ENCODE peak calls at places on chromosome 2, in ten cellular contexts. One of them, this sample, is unnamed.
A peak's percentile ranks its signal among the peaks of the same experiment; 100 is the strongest.

GRCh38 chr2:128549094-128549493 is 230.4 kb upstream of the HS6ST1 start:
- DNase-seq in WTC11: no peak
- DNase-seq in HFFc6: no peak
- DNase-seq in AG04450: no peak
- DNase-seq in GM12865: no peak
- DNase-seq in GM23338: no peak
- DNase-seq in ovary: no peak
- DNase-seq in esophagus squamous epithelium: no peak
- DNase-seq in HepG2: no peak
- DNase-seq in AG10803: peak; percentile 29
- DNase-seq in this sample: no peak

GRCh38 chr2:41963661-41964525 is 83.9 kb upstream of the PKDCC start:
- DNase-seq in WTC11: peak; percentile 49
- DNase-seq in GM23338: peak; percentile 63
- DNase-seq in AG10803: peak; percentile 89
- DNase-seq in esophagus squamous epithelium: no peak
- DNase-seq in GM12865: no peak
- DNase-seq in ovary: peak; percentile 83
- DNase-seq in HepG2: peak; percentile 32
- DNase-seq in HFFc6: no peak
- DNase-seq in AG04450: no peak
- DNase-seq in this sample: peak; percentile 43

GRCh38 chr2:67309281-67309680 is 87.9 kb upstream of the ETAA1 start:
- DNase-seq in HepG2: peak; percentile 89
- DNase-seq in HFFc6: peak; percentile 32
- DNase-seq in esophagus squamous epithelium: no peak
- DNase-seq in GM23338: no peak
- DNase-seq in GM12865: no peak
- DNase-seq in ovary: no peak
- DNase-seq in AG04450: no peak
- DNase-seq in WTC11: no peak
- DNase-seq in AG10803: peak; percentile 49
- DNase-seq in this sample: no peak

GRCh38 chr2:154484338-154485099 is 214.0 kb upstream of the KCNJ3 start:
- DNase-seq in esophagus squamous epithelium: no peak
- DNase-seq in AG10803: no peak
- DNase-seq in GM23338: peak; percentile 4
- DNase-seq in GM12865: no peak
- DNase-seq in WTC11: no peak
- DNase-seq in HFFc6: no peak
- DNase-seq in ovary: no peak
- DNase-seq in AG04450: no peak
- DNase-seq in HepG2: no peak
- DNase-seq in this sample: no peak

GRCh38 chr2:96265349-96265839 is 403 bp downstream of the TMEM127 start:
- DNase-seq in AG10803: peak; percentile 17
- DNase-seq in WTC11: peak; percentile 57
- DNase-seq in HepG2: peak; percentile 23
- DNase-seq in GM12865: no peak
- DNase-seq in ovary: no peak
- DNase-seq in GM23338: peak; percentile 66
- DNase-seq in HFFc6: no peak
- DNase-seq in esophagus squamous epithelium: no peak
- DNase-seq in AG04450: no peak
- DNase-seq in this sample: no peak

GRCh38 chr2:218431878-218432277 is 13.0 kb downstream of the VIL1 start:
- DNase-seq in GM23338: no peak
- DNase-seq in HepG2: no peak
- DNase-seq in GM12865: no peak
- DNase-seq in ovary: no peak
- DNase-seq in HFFc6: no peak
- DNase-seq in WTC11: no peak
- DNase-seq in esophagus squamous epithelium: no peak
- DNase-seq in AG04450: no peak
- DNase-seq in AG10803: no peak
- DNase-seq in this sample: no peak

GRCh38 chr2:33777791-33778190 is 178.7 kb upstream of the FAM98A start:
- DNase-seq in GM23338: no peak
- DNase-seq in AG04450: no peak
- DNase-seq in ovary: no peak
- DNase-seq in GM12865: no peak
- DNase-seq in AG10803: no peak
- DNase-seq in esophagus squamous epithelium: no peak
- DNase-seq in HepG2: no peak
- DNase-seq in WTC11: no peak
- DNase-seq in HFFc6: no peak
- DNase-seq in this sample: no peak

GRCh38 chr2:231648579-231649174 is 56.0 kb downstream of the TEX44 start:
- DNase-seq in esophagus squamous epithelium: no peak
- DNase-seq in ovary: no peak
- DNase-seq in WTC11: peak; percentile 84
- DNase-seq in AG10803: peak; percentile 34
- DNase-seq in GM12865: peak; percentile 76
- DNase-seq in HFFc6: peak; percentile 46
- DNase-seq in HepG2: peak; percentile 65
- DNase-seq in GM23338: peak; percentile 82
- DNase-seq in AG04450: no peak
- DNase-seq in this sample: peak; percentile 77

GRCh38 chr2:139773720-139774277 is 993.6 kb upstream of the NXPH2 start:
- DNase-seq in AG10803: no peak
- DNase-seq in HFFc6: no peak
- DNase-seq in GM12865: no peak
- DNase-seq in esophagus squamous epithelium: no peak
- DNase-seq in HepG2: no peak
- DNase-seq in ovary: no peak
- DNase-seq in AG04450: no peak
- DNase-seq in GM23338: no peak
- DNase-seq in WTC11: no peak
- DNase-seq in this sample: no peak

GRCh38 chr2:219344756-219345458 is 12.4 kb upstream of the RESP18 start:
- DNase-seq in GM12865: peak; percentile 9
- DNase-seq in GM23338: no peak
- DNase-seq in HFFc6: no peak
- DNase-seq in AG04450: no peak
- DNase-seq in esophagus squamous epithelium: no peak
- DNase-seq in ovary: no peak
- DNase-seq in HepG2: no peak
- DNase-seq in AG10803: peak; percentile 37
- DNase-seq in WTC11: no peak
- DNase-seq in this sample: no peak

GRCh38 chr2:176103634-176104337 is 3.3 kb upstream of the HOXD11 start:
- DNase-seq in ovary: no peak
- DNase-seq in AG10803: no peak
- DNase-seq in esophagus squamous epithelium: no peak
- DNase-seq in WTC11: no peak
- DNase-seq in HFFc6: no peak
- DNase-seq in GM23338: peak; percentile 45
- DNase-seq in GM12865: no peak
- DNase-seq in AG04450: no peak
- DNase-seq in HepG2: no peak
- DNase-seq in this sample: no peak

GRCh38 chr2:230929381-230930148 is 4.5 kb upstream of the GPR55 start:
- DNase-seq in HepG2: no peak
- DNase-seq in HFFc6: no peak
- DNase-seq in esophagus squamous epithelium: no peak
- DNase-seq in ovary: no peak
- DNase-seq in AG10803: no peak
- DNase-seq in AG04450: no peak
- DNase-seq in GM12865: peak; percentile 58
- DNase-seq in GM23338: no peak
- DNase-seq in WTC11: no peak
- DNase-seq in this sample: no peak

GRCh38 chr2:101779190-101779589 is 81.7 kb downstream of the MAP4K4 start:
- DNase-seq in GM12865: no peak
- DNase-seq in esophagus squamous epithelium: no peak
- DNase-seq in HepG2: no peak
- DNase-seq in WTC11: no peak
- DNase-seq in GM23338: no peak
- DNase-seq in HFFc6: no peak
- DNase-seq in ovary: no peak
- DNase-seq in AG10803: no peak
- DNase-seq in AG04450: no peak
- DNase-seq in this sample: no peak

GRCh38 chr2:105388971-105389381 is 9.9 kb downstream of the FHL2 start:
- DNase-seq in GM23338: no peak
- DNase-seq in AG04450: peak; percentile 91
- DNase-seq in HFFc6: peak; percentile 88
- DNase-seq in GM12865: no peak
- DNase-seq in WTC11: no peak
- DNase-seq in HepG2: no peak
- DNase-seq in esophagus squamous epithelium: no peak
- DNase-seq in ovary: no peak
- DNase-seq in AG10803: peak; percentile 97
- DNase-seq in this sample: no peak

GRCh38 chr2:144625216-144626010 is 105.5 kb upstream of the ZEB2 start:
- DNase-seq in GM23338: no peak
- DNase-seq in GM12865: no peak
- DNase-seq in HFFc6: no peak
- DNase-seq in AG04450: no peak
- DNase-seq in ovary: no peak
- DNase-seq in HepG2: no peak
- DNase-seq in esophagus squamous epithelium: no peak
- DNase-seq in AG10803: no peak
- DNase-seq in WTC11: no peak
- DNase-seq in this sample: no peak

GRCh38 chr2:43724728-43725526 is 48.7 kb upstream of the C1GALT1C1L start:
- DNase-seq in HepG2: no peak
- DNase-seq in esophagus squamous epithelium: no peak
- DNase-seq in GM12865: no peak
- DNase-seq in GM23338: no peak
- DNase-seq in WTC11: no peak
- DNase-seq in ovary: peak; percentile 18
- DNase-seq in HFFc6: no peak
- DNase-seq in AG10803: no peak
- DNase-seq in AG04450: no peak
- DNase-seq in this sample: no peak

GRCh38 chr2:241901500-241902351 is 32.2 kb downstream of the RTP5 start:
- DNase-seq in WTC11: peak; percentile 60
- DNase-seq in esophagus squamous epithelium: no peak
- DNase-seq in GM12865: no peak
- DNase-seq in AG04450: no peak
- DNase-seq in HFFc6: no peak
- DNase-seq in GM23338: peak; percentile 77
- DNase-seq in ovary: no peak
- DNase-seq in HepG2: no peak
- DNase-seq in AG10803: no peak
- DNase-seq in this sample: no peak

GRCh38 chr2:138373993-138374408 is 127.6 kb upstream of the SPOPL start:
- DNase-seq in HepG2: peak; percentile 58
- DNase-seq in WTC11: no peak
- DNase-seq in GM23338: peak; percentile 62
- DNase-seq in AG04450: peak; percentile 18
- DNase-seq in ovary: no peak
- DNase-seq in HFFc6: peak; percentile 20
- DNase-seq in AG10803: peak; percentile 60
- DNase-seq in GM12865: peak; percentile 56
- DNase-seq in esophagus squamous epithelium: no peak
- DNase-seq in this sample: no peak

DNA sequence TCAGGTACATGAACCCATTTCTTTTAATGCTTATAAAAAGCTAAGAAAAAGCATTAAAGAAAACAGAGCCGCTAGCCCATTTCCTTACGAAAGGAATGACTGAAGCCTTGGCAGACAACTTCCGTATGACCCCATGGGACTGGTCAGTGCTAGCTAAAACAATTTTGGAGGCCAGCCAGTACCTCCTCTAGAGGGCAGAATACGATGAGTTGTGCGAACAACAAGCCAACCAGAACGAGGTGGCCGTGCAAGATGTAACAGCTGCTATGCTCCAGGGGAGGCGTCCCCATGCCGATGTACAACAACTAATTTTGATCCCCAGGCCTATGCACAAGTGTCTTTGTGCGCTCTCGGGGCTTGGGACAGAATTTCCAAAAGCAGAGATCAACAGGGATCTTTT is 16.7 kb downstream of the MAP3K2 start:
- DNase-seq in AG10803: no peak
- DNase-seq in GM23338: peak; percentile 47
- DNase-seq in HepG2: no peak
- DNase-seq in HFFc6: no peak
- DNase-seq in WTC11: no peak
- DNase-seq in ovary: no peak
- DNase-seq in GM12865: no peak
- DNase-seq in esophagus squamous epithelium: no peak
- DNase-seq in AG04450: no peak
- DNase-seq in this sample: no peak
- TF ChIP-seq CTCF in AG10803: no peak
- TF ChIP-seq CTCF in GM23338: peak; percentile 31
- TF ChIP-seq CTCF in HepG2: no peak
- TF ChIP-seq CTCF in HFFc6: no peak
- TF ChIP-seq CTCF in WTC11: no peak
- TF ChIP-seq CTCF in ovary: no peak
- TF ChIP-seq CTCF in GM12865: no peak
- TF ChIP-seq CTCF in esophagus squamous epithelium: peak; percentile 11
- TF ChIP-seq CTCF in AG04450: no peak
- TF ChIP-seq CTCF in this sample: no peak

GRCh38 chr2:215994901-215995300 is 18.4 kb downstream of the MREG start:
- DNase-seq in HFFc6: no peak
- DNase-seq in esophagus squamous epithelium: no peak
- DNase-seq in GM12865: no peak
- DNase-seq in AG10803: no peak
- DNase-seq in ovary: no peak
- DNase-seq in GM23338: no peak
- DNase-seq in AG04450: no peak
- DNase-seq in WTC11: no peak
- DNase-seq in HepG2: no peak
- DNase-seq in this sample: no peak
- TF ChIP-seq CTCF in HFFc6: no peak
- TF ChIP-seq CTCF in esophagus squamous epithelium: no peak
- TF ChIP-seq CTCF in GM12865: no peak
- TF ChIP-seq CTCF in AG10803: no peak
- TF ChIP-seq CTCF in ovary: no peak
- TF ChIP-seq CTCF in GM23338: no peak
- TF ChIP-seq CTCF in AG04450: no peak
- TF ChIP-seq CTCF in WTC11: no peak
- TF ChIP-seq CTCF in HepG2: no peak
- TF ChIP-seq CTCF in this sample: no peak

GRCh38 chr2:201618744-201619654 is 24.3 kb downstream of the TMEM237 start:
- DNase-seq in ovary: peak; percentile 79
- DNase-seq in GM23338: peak; percentile 77
- DNase-seq in HepG2: no peak
- DNase-seq in AG10803: peak; percentile 71
- DNase-seq in esophagus squamous epithelium: no peak
- DNase-seq in HFFc6: no peak
- DNase-seq in AG04450: peak; percentile 59
- DNase-seq in GM12865: no peak
- DNase-seq in WTC11: peak; percentile 39
- DNase-seq in this sample: peak; percentile 18
- TF ChIP-seq CTCF in ovary: peak; percentile 34
- TF ChIP-seq CTCF in GM23338: peak; percentile 27
- TF ChIP-seq CTCF in HepG2: no peak
- TF ChIP-seq CTCF in AG10803: peak; percentile 46
- TF ChIP-seq CTCF in esophagus squamous epithelium: no peak
- TF ChIP-seq CTCF in HFFc6: peak; percentile 40
- TF ChIP-seq CTCF in AG04450: peak; percentile 42
- TF ChIP-seq CTCF in GM12865: no peak
- TF ChIP-seq CTCF in WTC11: no peak
- TF ChIP-seq CTCF in this sample: no peak

DNA sequence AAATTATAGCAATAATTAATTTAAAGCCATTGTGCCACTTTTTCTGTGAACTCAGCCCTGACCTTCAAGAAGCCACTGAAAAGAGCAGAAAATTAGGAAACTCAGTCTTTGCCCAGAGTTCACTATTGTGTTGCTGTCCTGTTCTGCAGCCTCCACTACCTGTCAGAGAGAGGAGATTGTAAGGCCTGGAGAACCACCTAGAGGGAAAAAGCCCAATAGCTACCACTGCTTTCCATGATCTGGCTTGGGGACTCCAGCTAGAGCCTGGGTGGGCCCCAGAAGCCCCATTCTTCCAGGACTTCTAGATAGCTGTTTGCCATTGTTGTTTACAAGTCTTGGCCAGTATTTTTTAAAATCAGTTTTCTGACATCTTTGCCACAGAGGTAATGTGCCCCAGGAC is 176.1 kb upstream of the KLF7 start:
- DNase-seq in esophagus squamous epithelium: no peak
- DNase-seq in ovary: no peak
- DNase-seq in HepG2: no peak
- DNase-seq in GM12865: no peak
- DNase-seq in HFFc6: no peak
- DNase-seq in AG10803: no peak
- DNase-seq in AG04450: no peak
- DNase-seq in WTC11: no peak
- DNase-seq in GM23338: peak; percentile 56
- DNase-seq in this sample: peak; percentile 14
- TF ChIP-seq CTCF in esophagus squamous epithelium: no peak
- TF ChIP-seq CTCF in ovary: no peak
- TF ChIP-seq CTCF in HepG2: peak; percentile 31
- TF ChIP-seq CTCF in GM12865: no peak
- TF ChIP-seq CTCF in HFFc6: no peak
- TF ChIP-seq CTCF in AG10803: no peak
- TF ChIP-seq CTCF in AG04450: peak; percentile 12
- TF ChIP-seq CTCF in WTC11: no peak
- TF ChIP-seq CTCF in GM23338: peak; percentile 29
- TF ChIP-seq CTCF in this sample: no peak